ENCODE peak calls at places on chromosomes 4 and X, in four cellular contexts. L is activated CD8-positive, alpha-beta T cell treated with anti-CD3 and anti-CD28 coated beads, Interleukin-2, amount 10 ng/mL, durations not matched to agents 7 days and 5 days; G is GM12864; B is NCI-H1092 treated with DMSO at 0.1 percent for 48 hours. V is an unnamed sample.

GRCh38 chr4:40316782-40317635 is 18.1 kb upstream of the CHRNA9 start:
- DNase-seq in G (peak), L (peak), B (no peak), V (peak)

GRCh38 chr4:13640149-13640671 is 12.7 kb upstream of the BOD1L1 start:
- DNase-seq in L (no peak), B (no peak), G (no peak), V (peak)

GRCh38 chr4:2574863-2575262 is 38.4 kb downstream of the FAM193A start:
- DNase-seq in L (no peak), B (no peak), G (no peak), V (no peak)

GRCh38 chrX:17689971-17690409 is 47.3 kb upstream of the SCML1 start:
- DNase-seq in G (no peak), L (peak), B (peak), V (peak)

GRCh38 chr4:128416921-128417320 is 129.3 kb upstream of the PGRMC2 start:
- DNase-seq in G (no peak), L (no peak), B (no peak), V (no peak)

GRCh38 chr4:110628321-110629213 is 5.7 kb upstream of the PITX2 start:
- DNase-seq in B (no peak), L (no peak), G (no peak), V (no peak)

GRCh38 chr4:55079451-55080173 is 45.8 kb downstream of the KDR start:
- DNase-seq in L (no peak), B (no peak), G (no peak), V (no peak)

GRCh38 chr4:152454398-152455011 is 81.4 kb downstream of the FBXW7 start:
- DNase-seq in G (no peak), B (peak), L (no peak), V (no peak)

GRCh38 chr4:860561-860960 is 34.6 kb upstream of the CPLX1 start:
- DNase-seq in G (no peak), B (no peak), L (no peak), V (no peak)

GRCh38 chr4:78454016-78454415 is 97.6 kb upstream of the ANXA3 start:
- DNase-seq in G (no peak), L (no peak), B (no peak), V (no peak)

GRCh38 chrX:15043538-15043937 is 170.3 kb downstream of the MOSPD2 start:
- DNase-seq in B (no peak), G (no peak), L (no peak), V (no peak)